ENCODE peak calls at places on chromosomes 16 and 17, in eight cellular contexts. G is GM12878, F is WTC11, A is H1, U is A549, B is IMR-90, Z is SK-N-SH, P is K562. O is an unnamed sample.

GRCh38 chr17:79977161-79977631 is 58.5 kb downstream of the TBC1D16 start:
- DNase-seq in P (no peak), G (no peak), F (no peak), U (no peak), A (no peak), B (no peak), Z (peak; percentile 15), O (no peak)

GRCh38 chr17:537133-537532 is 177.5 kb downstream of the VPS53 start:
- DNase-seq in G (no peak), Z (no peak), B (no peak), P (no peak), U (no peak), A (no peak), F (no peak), O (no peak)

GRCh38 chr17:49434821-49435581 is 20.3 kb upstream of the PHB1 start:
- DNase-seq in P (peak; percentile 82), U (peak; percentile 73), A (peak; percentile 87), Z (peak; percentile 92), G (no peak), B (peak; percentile 41), F (peak; percentile 87), O (peak; percentile 74)

GRCh38 chr17:40554646-40555295 is 10.5 kb downstream of the CCR7 start:
- DNase-seq in F (peak; percentile 6), U (no peak), A (no peak), G (no peak), B (no peak), P (peak; percentile 45), Z (no peak), O (no peak)

GRCh38 chr16:55571191-55571897 is 4.9 kb downstream of the CAPNS2 start:
- DNase-seq in A (no peak), F (no peak), Z (no peak), G (no peak), P (peak; percentile 65), B (no peak), U (no peak), O (peak; percentile 90)

GRCh38 chr17:57548421-57549385 is 196.4 kb downstream of the CCDC182 start:
- DNase-seq in P (peak; percentile 18), F (no peak), U (no peak), B (no peak), Z (no peak), G (no peak), A (no peak), O (peak; percentile 81)

GRCh38 chr17:46942441-46943217 is 19.7 kb downstream of the GOSR2 start:
- DNase-seq in Z (peak; percentile 84), G (no peak), P (peak; percentile 84), U (peak; percentile 77), F (peak; percentile 87), B (peak; percentile 75), A (peak; percentile 91), O (peak; percentile 82)

GRCh38 chr16:48157302-48157701 is 1.5 kb upstream of the ABCC12 start:
- DNase-seq in G (no peak), Z (no peak), A (no peak), U (no peak), F (no peak), B (no peak), P (no peak), O (no peak)

GRCh38 chr16:86653289-86654006 is 75.1 kb downstream of the FOXL1 start:
- DNase-seq in F (no peak), U (no peak), B (peak; percentile 16), G (no peak), P (no peak), Z (no peak), A (no peak), O (no peak)

GRCh38 chr16:55297910-55298175 is 26.2 kb upstream of the IRX6 start:
- DNase-seq in P (no peak), U (no peak), B (peak; percentile 4), Z (no peak), F (no peak), A (no peak), G (no peak), O (no peak)

GRCh38 chr17:64254755-64255154 is 8.3 kb downstream of the TEX2 start:
- DNase-seq in F (no peak), A (no peak), P (no peak), B (no peak), Z (no peak), U (no peak), G (no peak), O (no peak)

GRCh38 chr17:56795098-56795497 is 38.6 kb downstream of the C17orf67 start:
- DNase-seq in B (no peak), G (no peak), U (no peak), P (no peak), F (no peak), Z (no peak), A (no peak), O (no peak)

DNA sequence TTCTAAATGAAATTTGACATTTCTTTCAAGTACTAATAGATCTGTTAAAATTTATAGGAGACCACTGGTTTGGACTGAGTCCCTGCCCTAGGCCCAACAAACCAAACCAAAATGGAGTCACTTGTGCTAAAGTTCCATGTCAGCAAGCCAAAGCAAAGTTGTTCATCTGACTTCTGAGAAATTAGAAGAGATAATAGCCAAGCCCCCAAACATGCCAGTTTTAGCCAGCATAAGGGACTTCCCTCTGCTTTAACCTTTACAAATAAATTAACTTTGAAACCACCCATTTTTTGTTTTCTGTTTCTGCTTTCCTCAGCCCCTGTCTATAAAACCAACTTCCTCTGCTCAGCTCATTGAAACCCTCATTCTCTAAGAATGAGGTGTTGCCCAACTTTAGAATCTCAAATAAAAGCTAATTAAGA is 18.9 kb downstream of the CDR2 start:
- DNase-seq in G (peak; percentile 56), B (no peak), Z (no peak), F (no peak), P (no peak), A (no peak), U (no peak), O (no peak)
- TF ChIP-seq USF2 in G (no peak), B (no peak), Z (no peak), F (no peak), P (no peak), A (no peak), U (no peak), O (no peak)

DNA sequence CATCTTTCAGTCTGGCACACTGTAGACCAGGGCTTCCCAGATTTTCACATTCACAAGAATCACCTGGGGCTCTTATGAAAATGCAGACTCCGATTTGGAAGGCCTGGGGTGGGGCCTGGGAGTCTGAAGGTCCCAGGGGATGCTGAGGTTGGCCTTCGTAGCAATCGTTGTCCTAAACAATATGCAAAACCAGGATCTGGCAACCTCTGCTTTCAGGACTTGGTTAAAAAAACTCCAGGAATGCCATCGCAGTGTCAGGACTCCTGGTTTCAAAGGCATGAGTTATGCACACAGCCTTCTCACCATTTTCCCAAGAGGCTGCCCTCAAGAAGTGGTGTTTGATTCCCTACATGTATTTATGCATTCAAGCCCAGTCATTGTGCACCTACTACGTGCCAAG is 6.7 kb downstream of the CLEC19A start:
- DNase-seq in G (no peak), A (no peak), U (no peak), P (no peak), B (no peak), F (no peak), Z (no peak), O (no peak)
- TF ChIP-seq USF2 in G (no peak), A (no peak), U (no peak), P (no peak), B (no peak), F (no peak), Z (no peak), O (no peak)

GRCh38 chr17:2779545-2779944 is 16.7 kb upstream of the RAP1GAP2 start:
- DNase-seq in Z (no peak), P (no peak), F (no peak), B (no peak), U (no peak), A (no peak), G (no peak), O (no peak)

GRCh38 chr17:2778489-2778888 is 17.7 kb upstream of the RAP1GAP2 start:
- DNase-seq in F (no peak), B (no peak), U (no peak), G (no peak), Z (no peak), P (no peak), A (no peak), O (no peak)

GRCh38 chr17:2776589-2777241 is 19.5 kb upstream of the RAP1GAP2 start:
- DNase-seq in Z (peak; percentile 89), A (peak; percentile 86), F (peak; percentile 76), P (no peak), U (no peak), B (no peak), G (no peak), O (peak; percentile 34)

GRCh38 chr17:2780256-2780655 is 16.0 kb upstream of the RAP1GAP2 start:
- DNase-seq in G (no peak), U (no peak), P (no peak), B (no peak), Z (no peak), F (no peak), A (no peak), O (no peak)

DNA sequence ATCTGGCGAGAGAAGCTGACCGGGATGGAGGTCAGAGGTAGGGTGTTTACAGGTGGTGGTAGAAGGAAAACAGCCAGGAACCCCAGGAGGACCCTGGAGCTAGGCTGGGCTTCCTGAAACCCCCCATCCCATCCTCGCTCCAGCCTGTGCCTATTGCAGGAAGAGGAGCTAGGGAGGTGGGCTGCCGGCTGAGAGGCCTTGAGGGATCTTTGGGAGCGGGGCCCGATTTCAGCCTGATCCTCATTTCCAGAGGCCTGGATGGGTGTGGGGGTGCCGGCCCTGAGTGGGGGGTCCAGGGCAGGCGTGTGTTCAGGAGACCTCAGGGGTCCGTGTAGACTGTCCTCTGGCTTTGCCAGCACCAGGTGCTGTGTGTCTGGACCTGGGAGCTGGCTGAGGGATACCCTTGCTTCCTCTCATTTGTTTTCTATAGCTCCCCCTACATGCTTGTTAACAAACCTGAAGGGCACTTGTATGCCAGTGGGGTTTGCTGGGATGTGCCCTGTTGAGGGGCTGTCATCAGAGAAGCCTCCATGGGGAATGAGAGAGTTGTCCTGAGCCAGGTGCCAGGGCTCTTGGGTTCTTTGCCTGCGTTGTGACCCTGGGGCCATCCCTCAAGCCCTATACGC is 18.9 kb upstream of the RAP1GAP2 start:
- DNase-seq in G (no peak), F (no peak), A (peak; percentile 73), U (no peak), P (no peak), B (no peak), Z (no peak), O (no peak)
- TF ChIP-seq USF2 in G (no peak), F (no peak), A (no peak), U (no peak), P (no peak), B (no peak), Z (no peak), O (no peak)

GRCh38 chr16:17235147-17235817 is 235.5 kb downstream of the XYLT1 start:
- DNase-seq in A (no peak), Z (no peak), U (no peak), G (no peak), P (no peak), B (no peak), F (no peak), O (no peak)

GRCh38 chr16:17230932-17231581 is 239.7 kb downstream of the XYLT1 start:
- DNase-seq in B (no peak), Z (no peak), G (no peak), P (no peak), U (no peak), A (no peak), F (no peak), O (no peak)

GRCh38 chr16:17232487-17232886 is 238.3 kb downstream of the XYLT1 start:
- DNase-seq in G (no peak), F (no peak), U (no peak), A (no peak), B (no peak), Z (no peak), P (no peak), O (no peak)

GRCh38 chr16:17231972-17232371 is 238.8 kb downstream of the XYLT1 start:
- DNase-seq in G (no peak), F (no peak), A (no peak), U (no peak), P (no peak), B (no peak), Z (no peak), O (no peak)

GRCh38 chr16:17233301-17234002 is 237.3 kb downstream of the XYLT1 start:
- DNase-seq in P (no peak), G (no peak), A (no peak), U (no peak), Z (no peak), F (no peak), B (no peak), O (no peak)
- TF ChIP-seq USF2 in P (no peak), G (no peak), A (no peak), U (no peak), Z (no peak), F (no peak), B (no peak), O (no peak)

O was measured in HepG2.